ENCODE peak calls at places on chromosome 19, in six cellular contexts. U is thoracic aorta, F is GM23248, G is tibial nerve, D is SK-N-SH, V is hepatocyte. R is an unnamed sample.

GRCh38 chr19:50478901-50479715 is 2.5 kb upstream of the GARIN5A start:
- DNase-seq in U (no peak), F (peak; percentile 57), G (no peak), D (no peak), V (no peak), R (peak; percentile 86)

GRCh38 chr19:21908066-21908465 is 72.1 kb upstream of the ZNF43 start:
- DNase-seq in U (no peak), F (no peak), G (no peak), D (no peak), V (no peak), R (no peak)

GRCh38 chr19:47226426-47227346 is 4.3 kb downstream of the BBC3 start:
- DNase-seq in U (peak; percentile 39), F (peak; percentile 89), G (peak; percentile 85), D (peak; percentile 60), V (peak; percentile 79), R (no peak)

GRCh38 chr19:51211833-51212232 is 13.0 kb upstream of the CD33 start:
- DNase-seq in U (no peak), F (no peak), G (no peak), D (no peak), V (no peak), R (no peak)

GRCh38 chr19:51948979-51949378 is 21.7 kb downstream of the ZNF613 start:
- DNase-seq in U (no peak), F (peak; percentile 57), G (no peak), D (peak; percentile 70), V (no peak), R (no peak)

GRCh38 chr19:8413593-8413923 is 453 bp downstream of the MARCHF2 start:
- DNase-seq in U (no peak), F (peak; percentile 20), G (no peak), D (no peak), V (no peak), R (no peak)

GRCh38 chr19:10543420-10544241 is at the start of gene ATG4D:
- DNase-seq in U (no peak), F (peak; percentile 89), G (peak; percentile 66), D (peak; percentile 100), V (peak; percentile 93), R (peak; percentile 95)

GRCh38 chr19:19513671-19514070 is 1.7 kb downstream of the TSSK6 start:
- DNase-seq in U (no peak), F (no peak), G (no peak), D (no peak), V (no peak), R (no peak)

GRCh38 chr19:56504581-56504980 is 3.1 kb upstream of the ZNF471 start:
- DNase-seq in U (no peak), F (peak; percentile 42), G (no peak), D (no peak), V (no peak), R (no peak)

GRCh38 chr19:54168174-54168917 is 4.6 kb downstream of the TMC4 start:
- DNase-seq in U (peak; percentile 62), F (peak; percentile 89), G (peak; percentile 94), D (peak; percentile 97), V (peak; percentile 95), R (peak; percentile 99)

GRCh38 chr19:19062454-19063182 is 1.2 kb upstream of the SLC25A42 start:
- DNase-seq in U (no peak), F (peak; percentile 63), G (no peak), D (no peak), V (no peak), R (no peak)

GRCh38 chr19:16584825-16585801 is 12.9 kb upstream of the SLC35E1 start:
- DNase-seq in U (no peak), F (peak; percentile 34), G (no peak), D (no peak), V (no peak), R (no peak)

GRCh38 chr19:38547446-38547845 is 70.3 kb downstream of the MAP4K1 start:
- DNase-seq in U (no peak), F (no peak), G (no peak), D (no peak), V (no peak), R (no peak)

GRCh38 chr19:10742494-10742893 is 24.6 kb downstream of the DNM2 start:
- DNase-seq in U (no peak), F (no peak), G (no peak), D (no peak), V (no peak), R (no peak)

GRCh38 chr19:36999313-36999712 is 78.9 kb upstream of the ZNF420 start:
- DNase-seq in U (no peak), F (no peak), G (no peak), D (no peak), V (no peak), R (no peak)

GRCh38 chr19:42129399-42130253 is 2.6 kb downstream of the POU2F2 start:
- DNase-seq in U (no peak), F (peak; percentile 81), G (peak; percentile 31), D (peak; percentile 84), V (no peak), R (no peak)

GRCh38 chr19:42003506-42004294 is 9.7 kb upstream of the ATP1A3 start:
- DNase-seq in U (no peak), F (no peak), G (no peak), D (peak; percentile 14), V (no peak), R (no peak)

GRCh38 chr19:20247016-20247683 is 80.1 kb downstream of the ZNF486 start:
- DNase-seq in U (no peak), F (peak; percentile 18), G (no peak), D (peak; percentile 62), V (peak; percentile 58), R (peak; percentile 84)

GRCh38 chr19:51830263-51830662 is 35.3 kb downstream of the FPR3 start:
- DNase-seq in U (no peak), F (peak; percentile 7), G (no peak), D (no peak), V (no peak), R (no peak)

DNA sequence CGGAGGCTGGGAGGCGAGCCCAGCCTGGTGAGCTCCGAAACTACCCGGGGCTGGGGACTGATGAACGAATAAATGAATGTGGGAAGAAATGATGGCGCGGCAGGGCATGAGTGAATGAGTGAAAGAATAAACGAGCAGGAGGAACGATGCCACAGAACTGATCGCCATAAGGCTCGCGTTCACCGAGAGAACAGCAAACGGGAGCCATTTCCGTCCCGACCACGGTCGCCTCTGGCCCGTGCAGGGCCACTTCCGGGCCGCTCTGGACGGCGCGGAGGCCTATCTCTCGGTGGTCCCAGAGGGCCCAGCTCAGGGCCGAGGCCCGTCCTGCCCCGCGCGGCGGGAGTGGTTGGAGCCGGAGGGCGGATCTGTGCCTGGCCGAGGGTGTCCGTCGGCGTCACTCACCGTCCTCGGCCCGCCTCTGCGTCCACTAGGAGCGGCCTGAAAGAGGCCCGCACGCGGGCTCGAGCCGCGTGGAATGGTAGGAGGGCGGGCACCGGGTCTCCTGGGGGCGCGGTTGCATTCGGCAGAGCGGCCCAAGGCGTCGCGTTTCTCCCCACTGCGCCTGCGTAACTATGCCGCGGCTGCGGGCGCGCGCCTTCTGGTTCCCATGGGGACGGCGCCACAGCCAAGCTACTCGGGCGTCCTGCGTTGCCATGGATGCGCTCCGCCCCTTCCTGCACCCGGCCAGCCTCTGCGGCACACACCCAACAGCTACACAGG is at the start of gene ZNF497:
- DNase-seq in U (peak; percentile 82), F (peak; percentile 98), G (peak; percentile 93), D (peak; percentile 99), V (peak; percentile 97), R (peak; percentile 99)
- H3K4me1 ChIP-seq in U (peaks cover 6% of the 10 kb centered on the region), F (peaks cover 4% of the 10 kb centered on the region), G (peaks cover 5% of the 10 kb centered on the region), D (peaks cover 8% of the 10 kb centered on the region), V (peaks cover 7% of the 10 kb centered on the region), R (no peaks in the 10 kb centered on the region)

DNA sequence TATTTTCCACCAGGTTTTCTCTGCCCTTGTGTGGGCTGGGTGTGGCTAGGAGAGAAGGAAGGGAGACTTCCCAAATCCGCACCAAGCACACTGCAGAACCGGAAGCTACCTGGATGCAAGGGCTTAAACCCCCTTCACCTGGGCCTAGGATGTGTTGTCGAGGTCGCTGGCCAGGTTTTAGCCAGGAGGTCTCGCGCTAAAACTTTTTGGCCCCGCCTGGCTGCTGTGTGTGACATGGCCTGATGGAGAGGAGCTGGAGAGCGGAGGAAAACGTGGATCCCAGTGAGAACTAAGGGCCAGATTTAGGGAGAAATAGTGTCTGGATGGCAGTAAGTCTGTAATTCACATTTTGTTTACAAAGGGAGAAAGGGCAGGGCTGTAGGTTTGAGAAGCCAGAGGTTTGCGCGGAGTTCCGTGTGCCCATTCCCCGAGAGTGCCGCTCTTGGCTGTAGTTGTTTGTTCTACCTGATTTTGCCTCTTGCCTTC is 3.1 kb upstream of the TSHZ3 start:
- DNase-seq in U (no peak), F (no peak), G (no peak), D (peak; percentile 19), V (no peak), R (peak; percentile 64)
- H3K4me1 ChIP-seq in U (peaks cover 61% of the 10 kb centered on the region), F (peaks cover 6% of the 10 kb centered on the region), G (no peaks in the 10 kb centered on the region), D (peaks cover 22% of the 10 kb centered on the region), V (peaks cover 29% of the 10 kb centered on the region), R (peaks cover 8% of the 10 kb centered on the region)

DNA sequence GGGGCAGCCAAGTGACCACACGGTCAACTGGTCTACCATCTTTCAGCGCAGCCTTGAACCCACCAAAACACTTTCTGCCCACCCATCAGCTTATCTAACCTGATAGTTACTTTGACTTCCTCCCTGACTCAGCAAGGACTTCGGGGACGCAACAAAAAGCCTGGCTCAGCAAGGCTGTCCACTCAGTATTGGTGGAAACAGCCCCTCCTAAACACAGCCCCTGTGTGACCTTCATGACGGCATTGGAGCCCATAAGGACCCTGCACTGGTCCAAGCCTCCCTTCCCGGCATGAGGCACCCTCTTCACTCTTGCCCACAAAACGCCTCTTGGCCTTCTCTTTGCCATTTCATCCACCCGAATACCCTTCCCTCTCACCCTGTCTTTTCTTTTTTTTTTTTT is 39.1 kb downstream of the INSR start:
- DNase-seq in U (no peak), F (no peak), G (no peak), D (no peak), V (no peak), R (no peak)
- H3K4me1 ChIP-seq in U (peaks cover 61% of the 10 kb centered on the region), F (no peaks in the 10 kb centered on the region), G (no peaks in the 10 kb centered on the region), D (peaks cover 2% of the 10 kb centered on the region), V (peaks cover 19% of the 10 kb centered on the region), R (no peaks in the 10 kb centered on the region)

DNA sequence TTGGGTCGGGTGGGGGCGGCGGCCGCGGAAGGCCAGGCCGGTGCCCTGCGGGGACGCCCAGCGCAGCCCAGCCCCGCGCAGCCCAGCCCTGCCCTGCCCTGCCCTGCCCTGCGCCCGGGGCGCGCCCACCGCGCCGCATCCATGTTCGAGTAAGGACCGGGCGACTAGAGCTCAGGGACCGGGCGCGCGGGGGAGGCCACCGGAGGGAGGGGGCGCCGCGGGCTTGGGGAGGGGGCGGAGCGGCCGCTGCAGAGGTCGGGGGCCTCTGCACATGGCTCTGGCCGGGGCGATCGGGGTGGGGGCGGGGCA is 169 bp downstream of the GRAMD1A start:
- DNase-seq in U (no peak), F (no peak), G (no peak), D (no peak), V (no peak), R (no peak)
- H3K4me1 ChIP-seq in U (peaks cover 65% of the 10 kb centered on the region), F (peaks cover 8% of the 10 kb centered on the region), G (peaks cover 25% of the 10 kb centered on the region), D (peaks cover 16% of the 10 kb centered on the region), V (peaks cover 42% of the 10 kb centered on the region), R (no peaks in the 10 kb centered on the region)

DNA sequence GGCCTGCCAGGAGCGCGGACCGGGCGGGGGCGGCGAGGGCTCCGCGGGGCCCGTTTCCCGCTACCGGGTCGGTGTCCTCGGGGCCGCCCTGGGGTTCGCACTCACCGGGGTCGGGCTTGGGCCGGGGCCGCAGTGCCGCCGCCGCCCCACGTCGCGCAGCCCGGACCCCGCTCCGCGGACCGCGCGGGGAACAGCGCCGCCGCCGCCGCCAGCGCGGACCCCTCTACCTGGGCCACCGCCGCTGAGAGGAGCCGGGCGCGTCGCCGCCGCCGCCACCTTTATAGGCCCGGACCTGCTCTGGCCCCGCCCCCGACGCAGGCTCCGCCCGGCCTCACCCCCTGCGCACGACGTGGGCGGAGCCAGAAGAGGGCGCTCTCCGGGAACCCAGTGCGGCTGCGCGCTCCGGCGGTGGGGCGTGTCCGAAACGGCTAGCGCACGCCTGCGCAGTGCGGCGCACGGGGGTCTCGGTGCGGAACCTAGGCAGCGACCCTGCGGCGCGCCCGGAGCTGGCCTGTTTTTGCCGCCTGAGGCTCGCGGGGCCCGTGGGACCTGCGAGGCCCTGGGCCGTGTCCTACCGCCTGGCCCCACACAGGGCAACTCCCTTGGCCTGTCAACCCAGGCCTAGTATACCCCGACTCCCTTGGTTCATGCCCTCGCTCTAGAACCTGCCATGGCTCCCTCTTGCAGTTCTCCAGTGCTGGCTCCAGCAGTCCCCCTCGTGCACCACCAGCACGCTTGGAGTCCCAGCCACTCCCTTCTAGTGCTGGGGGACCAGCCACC is at the start of gene MKNK2:
- DNase-seq in U (peak; percentile 58), F (peak; percentile 96), G (peak; percentile 94), D (peak; percentile 99), V (peak; percentile 97), R (peak; percentile 97)
- H3K4me1 ChIP-seq in U (peaks cover 57% of the 10 kb centered on the region), F (peaks cover 26% of the 10 kb centered on the region), G (peaks cover 66% of the 10 kb centered on the region), D (peaks cover 57% of the 10 kb centered on the region), V (peaks cover 37% of the 10 kb centered on the region), R (peaks cover 10% of the 10 kb centered on the region)